ENCODE peak calls at places on chromosomes 1 and 21, in six cellular contexts. One of them, this sample, is unnamed.

GRCh38 chr1:29538586-29538985 is 302.3 kb downstream of the PTPRU start:
- DNase-seq in K562: no peak
- DNase-seq in GM23248: no peak
- DNase-seq in IMR-90: no peak
- DNase-seq in stimulated activated CD8-positive, alpha-beta memory T cell treated with anti-CD3 and anti-CD28 coated beads, Interleukin-2, amount 100 ng/mL, for 1 hour: no peak
- DNase-seq in fibroblast of lung: no peak
- DNase-seq in this sample: no peak

GRCh38 chr1:172834609-172835008 is 175.7 kb downstream of the FASLG start:
- DNase-seq in K562: no peak
- DNase-seq in GM23248: no peak
- DNase-seq in IMR-90: no peak
- DNase-seq in stimulated activated CD8-positive, alpha-beta memory T cell treated with anti-CD3 and anti-CD28 coated beads, Interleukin-2, amount 100 ng/mL, for 1 hour: no peak
- DNase-seq in fibroblast of lung: no peak
- DNase-seq in this sample: no peak

GRCh38 chr1:67552336-67552759 is 122.1 kb upstream of the SERBP1 start:
- DNase-seq in K562: no peak
- DNase-seq in GM23248: no peak
- DNase-seq in IMR-90: no peak
- DNase-seq in stimulated activated CD8-positive, alpha-beta memory T cell treated with anti-CD3 and anti-CD28 coated beads, Interleukin-2, amount 100 ng/mL, for 1 hour: no peak
- DNase-seq in fibroblast of lung: no peak
- DNase-seq in this sample: no peak

GRCh38 chr1:9128520-9129371 is at the start of gene GPR157:
- DNase-seq in K562: peak; percentile 85
- DNase-seq in GM23248: peak; percentile 90
- DNase-seq in IMR-90: peak; percentile 61
- DNase-seq in stimulated activated CD8-positive, alpha-beta memory T cell treated with anti-CD3 and anti-CD28 coated beads, Interleukin-2, amount 100 ng/mL, for 1 hour: peak; percentile 63
- DNase-seq in fibroblast of lung: peak; percentile 66
- DNase-seq in this sample: peak; percentile 1

GRCh38 chr1:47192458-47193384 is 2.9 kb upstream of the PDZK1IP1 start:
- DNase-seq in K562: peak; percentile 95
- DNase-seq in GM23248: peak; percentile 71
- DNase-seq in IMR-90: peak; percentile 53
- DNase-seq in stimulated activated CD8-positive, alpha-beta memory T cell treated with anti-CD3 and anti-CD28 coated beads, Interleukin-2, amount 100 ng/mL, for 1 hour: peak; percentile 29
- DNase-seq in fibroblast of lung: peak; percentile 40
- DNase-seq in this sample: peak; percentile 36

GRCh38 chr1:150168960-150169565 is 19.3 kb downstream of the PLEKHO1 start:
- DNase-seq in K562: peak; percentile 83
- DNase-seq in GM23248: peak; percentile 73
- DNase-seq in IMR-90: peak; percentile 63
- DNase-seq in stimulated activated CD8-positive, alpha-beta memory T cell treated with anti-CD3 and anti-CD28 coated beads, Interleukin-2, amount 100 ng/mL, for 1 hour: no peak
- DNase-seq in fibroblast of lung: peak; percentile 42
- DNase-seq in this sample: peak; percentile 24

GRCh38 chr1:54854376-54855020 is 32.5 kb downstream of the DHCR24 start:
- DNase-seq in K562: no peak
- DNase-seq in GM23248: peak; percentile 25
- DNase-seq in IMR-90: peak; percentile 36
- DNase-seq in stimulated activated CD8-positive, alpha-beta memory T cell treated with anti-CD3 and anti-CD28 coated beads, Interleukin-2, amount 100 ng/mL, for 1 hour: no peak
- DNase-seq in fibroblast of lung: peak; percentile 46
- DNase-seq in this sample: no peak

GRCh38 chr21:43207868-43208267 is 39.1 kb downstream of the CRYAA start:
- DNase-seq in K562: no peak
- DNase-seq in GM23248: no peak
- DNase-seq in IMR-90: no peak
- DNase-seq in stimulated activated CD8-positive, alpha-beta memory T cell treated with anti-CD3 and anti-CD28 coated beads, Interleukin-2, amount 100 ng/mL, for 1 hour: no peak
- DNase-seq in fibroblast of lung: no peak
- DNase-seq in this sample: no peak

GRCh38 chr1:41843378-41843777 is 75.3 kb downstream of the HIVEP3 start:
- DNase-seq in K562: no peak
- DNase-seq in GM23248: peak; percentile 75
- DNase-seq in IMR-90: peak; percentile 77
- DNase-seq in stimulated activated CD8-positive, alpha-beta memory T cell treated with anti-CD3 and anti-CD28 coated beads, Interleukin-2, amount 100 ng/mL, for 1 hour: no peak
- DNase-seq in fibroblast of lung: peak; percentile 88
- DNase-seq in this sample: no peak

GRCh38 chr1:42000781-42001180 is 82.1 kb upstream of the HIVEP3 start:
- DNase-seq in K562: no peak
- DNase-seq in GM23248: no peak
- DNase-seq in IMR-90: no peak
- DNase-seq in stimulated activated CD8-positive, alpha-beta memory T cell treated with anti-CD3 and anti-CD28 coated beads, Interleukin-2, amount 100 ng/mL, for 1 hour: no peak
- DNase-seq in fibroblast of lung: no peak
- DNase-seq in this sample: no peak

GRCh38 chr1:12435639-12436344 is 182.2 kb downstream of the DHRS3 start:
- DNase-seq in K562: no peak
- DNase-seq in GM23248: no peak
- DNase-seq in IMR-90: peak; percentile 43
- DNase-seq in stimulated activated CD8-positive, alpha-beta memory T cell treated with anti-CD3 and anti-CD28 coated beads, Interleukin-2, amount 100 ng/mL, for 1 hour: no peak
- DNase-seq in fibroblast of lung: peak; percentile 75
- DNase-seq in this sample: no peak

GRCh38 chr1:30415171-30415940 is 308.0 kb downstream of the MATN1 start:
- DNase-seq in K562: no peak
- DNase-seq in GM23248: no peak
- DNase-seq in IMR-90: no peak
- DNase-seq in stimulated activated CD8-positive, alpha-beta memory T cell treated with anti-CD3 and anti-CD28 coated beads, Interleukin-2, amount 100 ng/mL, for 1 hour: no peak
- DNase-seq in fibroblast of lung: no peak
- DNase-seq in this sample: no peak